ENCODE peak calls at places on chromosomes 13 and 19, in four cellular contexts. G is adrenal gland, I is uterus, J is tibial artery. T is an unnamed sample.

GRCh38 chr19:52961981-52962380 is 700 bp downstream of the ZNF816 start:
- DNase-seq in G (no peak), I (no peak), J (no peak), T (no peak)

GRCh38 chr13:97946951-97947588 is 6.4 kb upstream of the IPO5 start:
- DNase-seq in G (no peak), I (no peak), J (no peak), T (no peak)

GRCh38 chr13:21227917-21228316 is 51.5 kb downstream of the MRPL57 start:
- DNase-seq in G (no peak), I (no peak), J (no peak), T (no peak)

GRCh38 chr19:39199025-39199424 is 2.3 kb downstream of the NCCRP1 start:
- DNase-seq in G (peak), I (peak), J (no peak), T (peak)

GRCh38 chr19:590396-590745 is 690 bp downstream of the HCN2 start:
- DNase-seq in G (no peak), I (no peak), J (no peak), T (no peak)

GRCh38 chr13:49791753-49792549 is 531 bp downstream of the KPNA3 start:
- DNase-seq in G (peak), I (peak), J (peak), T (peak)

GRCh38 chr13:85590231-85590931 is 208.8 kb downstream of the SLITRK6 start:
- DNase-seq in G (no peak), I (no peak), J (no peak), T (no peak)

GRCh38 chr19:31337007-31337914 is 12.0 kb downstream of the TSHZ3 start:
- DNase-seq in G (no peak), I (no peak), J (no peak), T (no peak)

GRCh38 chr19:30362156-30362754 is 9.9 kb upstream of the ZNF536 start:
- DNase-seq in G (no peak), I (no peak), J (no peak), T (no peak)

GRCh38 chr19:19775891-19776205 is 42.9 kb upstream of the ZNF14 start:
- DNase-seq in G (no peak), I (no peak), J (no peak), T (no peak)

GRCh38 chr19:2543463-2544442 is 67.8 kb downstream of the GADD45B start:
- DNase-seq in G (peak), I (peak), J (peak), T (peak)

GRCh38 chr19:18091217-18091608 is 4.5 kb upstream of the IL12RB1 start:
- DNase-seq in G (no peak), I (no peak), J (peak), T (no peak)

GRCh38 chr19:7926021-7926726 is at the start of gene CTXN1:
- DNase-seq in G (peak), I (peak), J (peak), T (peak)

GRCh38 chr19:17447704-17448189 is 721 bp downstream of the TMEM221 start:
- DNase-seq in G (no peak), I (no peak), J (no peak), T (no peak)

GRCh38 chr13:40559915-40560314 is 106.5 kb downstream of the FOXO1 start:
- DNase-seq in G (no peak), I (no peak), J (no peak), T (no peak)

GRCh38 chr19:13165091-13165997 is 15.1 kb downstream of the IER2 start:
- DNase-seq in G (no peak), I (no peak), J (no peak), T (no peak)

GRCh38 chr13:70842062-70842644 is 733.9 kb upstream of the KLHL1 start:
- DNase-seq in G (no peak), I (no peak), J (no peak), T (no peak)

GRCh38 chr19:38375748-38376147 is 1.4 kb downstream of the PSMD8 start:
- DNase-seq in G (no peak), I (no peak), J (no peak), T (no peak)

GRCh38 chr13:86282450-86282849 is 483.2 kb upstream of the SLITRK6 start:
- DNase-seq in G (no peak), I (no peak), J (no peak), T (no peak)

GRCh38 chr13:20525144-20525600 is 485 bp downstream of the CRYL1 start:
- DNase-seq in G (peak), I (peak), J (no peak), T (peak)

GRCh38 chr13:27355894-27356293 is 68.5 kb upstream of the GTF3A start:
- DNase-seq in G (no peak), I (no peak), J (no peak), T (no peak)

GRCh38 chr19:55657004-55657747 is 2.3 kb downstream of the U2AF2 start:
- DNase-seq in G (peak), I (no peak), J (no peak), T (no peak)

GRCh38 chr19:45164577-45165335 is 4.0 kb upstream of the NKPD1 start:
- DNase-seq in G (no peak), I (peak), J (no peak), T (peak)

GRCh38 chr19:56491399-56491798 is 14.3 kb upstream of the ZNF667 start:
- DNase-seq in G (no peak), I (no peak), J (no peak), T (no peak)

GRCh38 chr19:3196933-3197205 is 11.1 kb downstream of the NCLN start:
- DNase-seq in G (no peak), I (no peak), J (no peak), T (no peak)

GRCh38 chr13:83881917-83882625 is at the start of gene SLITRK1:
- DNase-seq in G (peak), I (no peak), J (no peak), T (no peak)

GRCh38 chr13:23506821-23507210 is 63.4 kb upstream of the TNFRSF19 start:
- DNase-seq in G (no peak), I (peak), J (no peak), T (no peak)

GRCh38 chr13:95494082-95494681 is 58.3 kb upstream of the CLDN10 start:
- DNase-seq in G (no peak), I (no peak), J (no peak), T (no peak)

GRCh38 chr19:1947651-1948209 is 6.8 kb downstream of the CSNK1G2 start:
- DNase-seq in G (no peak), I (no peak), J (no peak), T (no peak)

GRCh38 chr13:42498521-42498920 is 75.4 kb upstream of the TNFSF11 start:
- DNase-seq in G (no peak), I (no peak), J (no peak), T (no peak)
- TF ChIP-seq CTCF in G (no peak), I (no peak), J (no peak), T (no peak)

DNA sequence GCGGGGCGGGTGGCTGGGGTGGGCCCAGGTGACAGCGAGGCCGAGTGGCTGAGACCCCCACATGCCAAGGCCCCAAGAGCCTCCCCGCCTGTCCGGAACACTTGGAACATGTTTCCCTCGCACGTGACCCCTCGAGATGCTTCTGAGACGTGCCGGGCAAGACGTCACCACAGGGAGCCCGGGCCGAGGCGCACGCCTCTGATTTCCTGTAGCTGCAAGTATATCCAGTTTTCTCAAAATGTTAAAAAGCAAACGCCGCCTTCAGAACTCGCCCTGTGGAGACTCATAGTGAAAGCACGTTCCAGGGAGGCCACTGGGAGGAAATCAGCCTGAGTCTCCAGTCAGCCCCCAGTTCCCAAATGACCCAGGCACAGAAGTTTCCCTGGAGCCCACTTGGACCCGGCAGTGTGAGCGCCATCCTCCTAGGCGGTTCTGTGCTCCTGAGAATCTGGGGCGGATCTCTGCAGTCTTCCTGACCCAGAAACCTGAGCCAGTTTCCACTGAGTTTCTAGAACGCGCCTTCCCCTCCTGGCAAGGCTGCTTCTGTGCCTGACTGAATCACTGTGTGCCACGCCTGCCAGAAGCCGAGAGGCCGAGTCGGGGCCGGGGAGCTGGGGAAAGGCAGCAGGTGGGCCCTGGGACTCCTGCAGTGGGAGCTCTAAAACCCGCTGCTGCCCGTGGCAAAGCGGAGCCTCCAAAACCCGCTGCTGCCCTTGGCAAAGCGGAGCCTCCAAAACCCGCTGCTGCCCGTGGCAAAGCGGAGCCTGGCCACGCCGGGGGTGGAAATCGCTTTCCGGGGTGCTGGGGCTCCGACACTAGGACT is 179.3 kb downstream of the KDM4B start:
- DNase-seq in G (no peak), I (no peak), J (peak), T (no peak)
- H3K4me3 ChIP-seq in G (no peak), I (no peak), J (no peak), T (no peak)

GRCh38 chr19:35341006-35341405 is 6.7 kb upstream of the FFAR1 start:
- DNase-seq in G (no peak), I (no peak), J (no peak), T (no peak)

GRCh38 chr19:35344511-35345031 is 3.1 kb upstream of the FFAR1 start:
- DNase-seq in G (no peak), I (no peak), J (no peak), T (no peak)

GRCh38 chr19:35341565-35342225 is 6.0 kb upstream of the FFAR1 start:
- DNase-seq in G (no peak), I (no peak), J (no peak), T (no peak)

GRCh38 chr19:35340431-35340830 is 7.3 kb upstream of the FFAR1 start:
- DNase-seq in G (no peak), I (no peak), J (no peak), T (no peak)

GRCh38 chr19:35342430-35342829 is 5.3 kb upstream of the FFAR1 start:
- DNase-seq in G (no peak), I (no peak), J (no peak), T (no peak)
- TF ChIP-seq CTCF in G (no peak), I (no peak), J (no peak), T (no peak)

GRCh38 chr19:10543059-10543419 is 665 bp upstream of the ATG4D start:
- DNase-seq in G (no peak), I (no peak), J (no peak), T (no peak)
- H3K4me3 ChIP-seq in G (no peak), I (peak), J (peak), T (no peak)

GRCh38 chr13:113084094-113084942 is 21.3 kb upstream of the F7 start:
- DNase-seq in G (no peak), I (no peak), J (no peak), T (no peak)
- TF ChIP-seq CTCF in G (no peak), I (no peak), J (no peak), T (no peak)

GRCh38 chr19:33819875-33820781 is 23.5 kb downstream of the KCTD15 start:
- DNase-seq in G (peak), I (peak), J (peak), T (peak)
- H3K4me3 ChIP-seq in G (no peak), I (peak), J (peak), T (peak)

DNA sequence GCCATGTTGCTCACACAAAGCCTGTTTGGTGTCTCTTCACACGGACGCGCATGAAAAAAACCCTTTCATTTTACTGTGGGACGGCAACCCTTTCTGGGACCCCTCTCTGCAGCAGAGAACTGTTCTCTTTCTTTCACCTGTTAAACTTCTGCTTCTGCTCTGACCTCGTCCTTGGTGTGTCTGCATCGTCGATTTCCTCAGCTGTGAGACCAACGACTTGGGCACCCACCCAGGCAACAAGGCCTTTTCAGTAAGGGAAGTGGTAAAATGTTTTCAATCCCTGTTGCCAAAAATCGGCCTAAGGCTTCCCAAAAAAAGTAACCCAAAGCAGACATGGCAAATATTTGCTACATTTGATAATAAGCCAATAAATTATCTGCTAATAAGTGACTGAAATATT is 515.3 kb downstream of the IRS2 start:
- DNase-seq in G (no peak), I (no peak), J (no peak), T (no peak)
- TF ChIP-seq CTCF in G (no peak), I (no peak), J (no peak), T (no peak)

T was measured in ovary.